ENCODE peak calls at places on chromosomes 7 and 10, in nine cellular contexts. One of them, this sample, is unnamed.
A peak's percentile ranks its signal among the peaks of the same experiment; 100 is the strongest.

GRCh38 chr7:101717986-101718746 is 89.1 kb upstream of the MYL10 start:
- DNase-seq in IMR-90: peak; percentile 86
- DNase-seq in colonic mucosa: peak; percentile 31
- DNase-seq in heart right ventricle: peak; percentile 8
- DNase-seq in BJ: no peak
- DNase-seq in endothelial cell of umbilical vein: no peak
- DNase-seq in PC-3: no peak
- DNase-seq in cardiac muscle cell: no peak
- DNase-seq in lung: peak; percentile 32
- DNase-seq in this sample: no peak

GRCh38 chr10:52801951-52802350 is 29.4 kb upstream of the MBL2 start:
- DNase-seq in cardiac muscle cell: no peak
- DNase-seq in BJ: peak; percentile 10
- DNase-seq in lung: no peak
- DNase-seq in IMR-90: no peak
- DNase-seq in endothelial cell of umbilical vein: no peak
- DNase-seq in PC-3: peak; percentile 100
- DNase-seq in colonic mucosa: no peak
- DNase-seq in heart right ventricle: no peak
- DNase-seq in this sample: peak; percentile 43

GRCh38 chr7:140625908-140626868 is 14.4 kb downstream of the DENND2A start:
- DNase-seq in PC-3: peak; percentile 94
- DNase-seq in BJ: peak; percentile 97
- DNase-seq in endothelial cell of umbilical vein: peak; percentile 60
- DNase-seq in lung: peak; percentile 66
- DNase-seq in heart right ventricle: peak; percentile 94
- DNase-seq in IMR-90: peak; percentile 100
- DNase-seq in colonic mucosa: peak; percentile 68
- DNase-seq in cardiac muscle cell: peak; percentile 46
- DNase-seq in this sample: peak; percentile 97

GRCh38 chr7:16999541-17000266 is 117.9 kb upstream of the AGR3 start:
- DNase-seq in lung: no peak
- DNase-seq in PC-3: no peak
- DNase-seq in heart right ventricle: no peak
- DNase-seq in cardiac muscle cell: no peak
- DNase-seq in IMR-90: no peak
- DNase-seq in BJ: no peak
- DNase-seq in endothelial cell of umbilical vein: no peak
- DNase-seq in colonic mucosa: no peak
- DNase-seq in this sample: no peak

GRCh38 chr10:67790534-67791408 is 47.2 kb downstream of the DNAJC12 start:
- DNase-seq in lung: no peak
- DNase-seq in endothelial cell of umbilical vein: no peak
- DNase-seq in cardiac muscle cell: no peak
- DNase-seq in IMR-90: peak; percentile 29
- DNase-seq in colonic mucosa: no peak
- DNase-seq in PC-3: no peak
- DNase-seq in BJ: no peak
- DNase-seq in heart right ventricle: no peak
- DNase-seq in this sample: peak; percentile 69

GRCh38 chr10:20034732-20035131 is 218.5 kb downstream of the PLXDC2 start:
- DNase-seq in colonic mucosa: no peak
- DNase-seq in cardiac muscle cell: no peak
- DNase-seq in BJ: no peak
- DNase-seq in IMR-90: no peak
- DNase-seq in PC-3: no peak
- DNase-seq in lung: no peak
- DNase-seq in endothelial cell of umbilical vein: no peak
- DNase-seq in heart right ventricle: no peak
- DNase-seq in this sample: no peak

GRCh38 chr7:123562121-123562520 is 4.5 kb upstream of the NDUFA5 start:
- DNase-seq in PC-3: no peak
- DNase-seq in colonic mucosa: no peak
- DNase-seq in lung: no peak
- DNase-seq in endothelial cell of umbilical vein: no peak
- DNase-seq in IMR-90: no peak
- DNase-seq in BJ: no peak
- DNase-seq in cardiac muscle cell: no peak
- DNase-seq in heart right ventricle: no peak
- DNase-seq in this sample: no peak

GRCh38 chr10:133162910-133163856 is 3.2 kb downstream of the KNDC1 start:
- DNase-seq in cardiac muscle cell: no peak
- DNase-seq in BJ: no peak
- DNase-seq in PC-3: no peak
- DNase-seq in lung: no peak
- DNase-seq in heart right ventricle: no peak
- DNase-seq in IMR-90: no peak
- DNase-seq in colonic mucosa: no peak
- DNase-seq in endothelial cell of umbilical vein: no peak
- DNase-seq in this sample: no peak

GRCh38 chr10:34789993-34790506 is 25.0 kb downstream of the PARD3 start:
- DNase-seq in PC-3: no peak
- DNase-seq in heart right ventricle: no peak
- DNase-seq in BJ: no peak
- DNase-seq in IMR-90: no peak
- DNase-seq in colonic mucosa: peak; percentile 40
- DNase-seq in cardiac muscle cell: peak; percentile 40
- DNase-seq in endothelial cell of umbilical vein: no peak
- DNase-seq in lung: no peak
- DNase-seq in this sample: no peak

GRCh38 chr7:50781371-50781770 is 1.3 kb downstream of the GRB10 start:
- DNase-seq in BJ: no peak
- DNase-seq in lung: no peak
- DNase-seq in endothelial cell of umbilical vein: no peak
- DNase-seq in IMR-90: no peak
- DNase-seq in cardiac muscle cell: no peak
- DNase-seq in heart right ventricle: peak; percentile 24
- DNase-seq in PC-3: no peak
- DNase-seq in colonic mucosa: no peak
- DNase-seq in this sample: no peak
- H3K4me3 ChIP-seq in BJ: no peak overlapping the region
- H3K4me3 ChIP-seq in lung: no peak overlapping the region
- H3K4me3 ChIP-seq in endothelial cell of umbilical vein: no peak overlapping the region
- H3K4me3 ChIP-seq in IMR-90: no peak overlapping the region
- H3K4me3 ChIP-seq in cardiac muscle cell: no peak overlapping the region
- H3K4me3 ChIP-seq in heart right ventricle: peak overlapping the region; percentile 14
- H3K4me3 ChIP-seq in PC-3: peak overlapping the region; percentile 68
- H3K4me3 ChIP-seq in colonic mucosa: no peak overlapping the region
- H3K4me3 ChIP-seq in this sample: no peak overlapping the region

GRCh38 chr7:111362660-111363059 is 199.6 kb downstream of the IMMP2L start:
- DNase-seq in cardiac muscle cell: peak; percentile 21
- DNase-seq in BJ: no peak
- DNase-seq in colonic mucosa: no peak
- DNase-seq in endothelial cell of umbilical vein: no peak
- DNase-seq in PC-3: peak; percentile 8
- DNase-seq in IMR-90: peak; percentile 78
- DNase-seq in heart right ventricle: no peak
- DNase-seq in lung: no peak
- DNase-seq in this sample: no peak

GRCh38 chr7:111357691-111358090 is 204.6 kb downstream of the IMMP2L start:
- DNase-seq in cardiac muscle cell: no peak
- DNase-seq in heart right ventricle: no peak
- DNase-seq in PC-3: peak; percentile 71
- DNase-seq in colonic mucosa: no peak
- DNase-seq in IMR-90: peak; percentile 56
- DNase-seq in endothelial cell of umbilical vein: peak; percentile 6
- DNase-seq in BJ: no peak
- DNase-seq in lung: no peak
- DNase-seq in this sample: no peak

GRCh38 chr7:111356941-111357340 is 205.4 kb downstream of the IMMP2L start:
- DNase-seq in BJ: no peak
- DNase-seq in cardiac muscle cell: no peak
- DNase-seq in endothelial cell of umbilical vein: no peak
- DNase-seq in lung: no peak
- DNase-seq in heart right ventricle: no peak
- DNase-seq in colonic mucosa: no peak
- DNase-seq in IMR-90: peak; percentile 5
- DNase-seq in PC-3: no peak
- DNase-seq in this sample: no peak

GRCh38 chr7:111363099-111363498 is 199.2 kb downstream of the IMMP2L start:
- DNase-seq in lung: no peak
- DNase-seq in colonic mucosa: no peak
- DNase-seq in cardiac muscle cell: no peak
- DNase-seq in IMR-90: peak; percentile 56
- DNase-seq in BJ: peak; percentile 18
- DNase-seq in endothelial cell of umbilical vein: no peak
- DNase-seq in heart right ventricle: no peak
- DNase-seq in PC-3: no peak
- DNase-seq in this sample: no peak

GRCh38 chr7:111358915-111359314 is 203.4 kb downstream of the IMMP2L start:
- DNase-seq in PC-3: no peak
- DNase-seq in cardiac muscle cell: no peak
- DNase-seq in colonic mucosa: no peak
- DNase-seq in lung: no peak
- DNase-seq in IMR-90: no peak
- DNase-seq in BJ: no peak
- DNase-seq in heart right ventricle: no peak
- DNase-seq in endothelial cell of umbilical vein: no peak
- DNase-seq in this sample: no peak
- H3K36me3 ChIP-seq in PC-3: no peaks in the 10 kb centered on the region
- H3K36me3 ChIP-seq in cardiac muscle cell: no peaks in the 10 kb centered on the region
- H3K36me3 ChIP-seq in colonic mucosa: no peaks in the 10 kb centered on the region
- H3K36me3 ChIP-seq in lung: no peaks in the 10 kb centered on the region
- H3K36me3 ChIP-seq in IMR-90: no peaks in the 10 kb centered on the region
- H3K36me3 ChIP-seq in BJ: no peaks in the 10 kb centered on the region
- H3K36me3 ChIP-seq in heart right ventricle: no peaks in the 10 kb centered on the region
- H3K36me3 ChIP-seq in endothelial cell of umbilical vein: no peaks in the 10 kb centered on the region
- H3K36me3 ChIP-seq in this sample: no peaks in the 10 kb centered on the region

DNA sequence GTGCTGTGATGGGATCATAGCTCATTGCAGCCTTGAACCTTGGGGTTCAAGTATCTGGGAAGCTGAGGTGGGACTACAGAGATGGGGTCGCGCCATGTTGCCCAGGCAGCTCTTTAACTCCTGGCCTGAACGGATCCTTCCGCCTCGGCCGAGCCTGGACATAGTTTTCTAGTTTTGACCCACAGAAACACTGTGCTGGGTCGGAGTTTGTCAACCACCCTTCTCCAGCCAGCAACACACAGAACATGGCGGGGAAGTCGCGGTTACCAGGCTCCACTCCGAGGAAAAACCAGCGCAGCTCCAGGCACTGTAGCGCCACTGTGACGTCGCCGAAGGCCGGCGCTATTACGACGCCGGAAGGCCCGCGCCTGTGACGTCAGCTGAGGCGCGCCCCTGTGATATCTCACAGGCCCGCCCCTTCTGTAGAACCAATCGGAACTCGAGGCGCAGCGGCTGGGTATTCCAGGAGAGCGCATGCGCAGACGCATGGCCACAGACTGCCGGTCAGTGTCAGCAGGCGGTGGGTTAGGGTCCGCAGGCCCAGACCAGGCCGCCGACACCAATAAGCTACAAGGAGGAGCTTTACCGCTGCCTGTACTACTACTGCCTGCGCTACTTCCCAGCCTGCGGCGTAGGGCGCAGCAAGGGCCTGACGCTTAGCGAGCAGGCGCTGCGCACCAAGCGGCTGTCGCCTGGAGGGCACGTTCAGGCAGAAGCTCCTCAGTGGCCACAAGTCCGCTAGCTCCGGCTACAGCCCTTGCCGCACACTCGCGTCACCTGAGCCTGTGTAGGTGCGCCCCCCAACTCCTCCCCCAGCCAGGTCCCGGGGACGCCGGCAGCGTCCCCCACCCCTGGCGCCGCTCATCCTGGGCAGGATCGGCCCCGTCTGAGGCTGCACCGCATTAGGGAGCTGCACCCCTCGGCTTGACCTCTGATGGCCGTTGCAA is 135.2 kb upstream of the KCTD7 start:
- DNase-seq in colonic mucosa: peak; percentile 98
- DNase-seq in cardiac muscle cell: peak; percentile 99
- DNase-seq in heart right ventricle: peak; percentile 97
- DNase-seq in BJ: peak; percentile 76
- DNase-seq in PC-3: peak; percentile 97
- DNase-seq in endothelial cell of umbilical vein: peak; percentile 98
- DNase-seq in IMR-90: peak; percentile 97
- DNase-seq in lung: peak; percentile 97
- DNase-seq in this sample: peak; percentile 83
- TF ChIP-seq CTCF in colonic mucosa: no peak
- TF ChIP-seq CTCF in cardiac muscle cell: peak; percentile 15
- TF ChIP-seq CTCF in heart right ventricle: peak; percentile 26
- TF ChIP-seq CTCF in BJ: peak; percentile 35
- TF ChIP-seq CTCF in PC-3: no peak
- TF ChIP-seq CTCF in endothelial cell of umbilical vein: peak; percentile 43
- TF ChIP-seq CTCF in IMR-90: no peak
- TF ChIP-seq CTCF in lung: no peak
- TF ChIP-seq CTCF in this sample: no peak

GRCh38 chr7:30910369-30911073 is 1.1 kb upstream of the AQP1 start:
- DNase-seq in lung: no peak
- DNase-seq in IMR-90: no peak
- DNase-seq in colonic mucosa: no peak
- DNase-seq in cardiac muscle cell: no peak
- DNase-seq in PC-3: no peak
- DNase-seq in BJ: no peak
- DNase-seq in heart right ventricle: no peak
- DNase-seq in endothelial cell of umbilical vein: no peak
- DNase-seq in this sample: no peak

GRCh38 chr7:30912021-30912420 is 368 bp downstream of the AQP1 start:
- DNase-seq in PC-3: no peak
- DNase-seq in colonic mucosa: no peak
- DNase-seq in heart right ventricle: no peak
- DNase-seq in lung: no peak
- DNase-seq in cardiac muscle cell: no peak
- DNase-seq in endothelial cell of umbilical vein: no peak
- DNase-seq in BJ: no peak
- DNase-seq in IMR-90: no peak
- DNase-seq in this sample: no peak

GRCh38 chr7:30912454-30912985 is 867 bp downstream of the AQP1 start:
- DNase-seq in lung: no peak
- DNase-seq in PC-3: no peak
- DNase-seq in IMR-90: no peak
- DNase-seq in cardiac muscle cell: no peak
- DNase-seq in colonic mucosa: no peak
- DNase-seq in heart right ventricle: no peak
- DNase-seq in BJ: no peak
- DNase-seq in endothelial cell of umbilical vein: no peak
- DNase-seq in this sample: no peak

GRCh38 chr7:30911133-30911532 is 520 bp upstream of the AQP1 start:
- DNase-seq in PC-3: no peak
- DNase-seq in BJ: no peak
- DNase-seq in IMR-90: no peak
- DNase-seq in lung: no peak
- DNase-seq in endothelial cell of umbilical vein: no peak
- DNase-seq in colonic mucosa: no peak
- DNase-seq in cardiac muscle cell: no peak
- DNase-seq in heart right ventricle: no peak
- DNase-seq in this sample: no peak

DNA sequence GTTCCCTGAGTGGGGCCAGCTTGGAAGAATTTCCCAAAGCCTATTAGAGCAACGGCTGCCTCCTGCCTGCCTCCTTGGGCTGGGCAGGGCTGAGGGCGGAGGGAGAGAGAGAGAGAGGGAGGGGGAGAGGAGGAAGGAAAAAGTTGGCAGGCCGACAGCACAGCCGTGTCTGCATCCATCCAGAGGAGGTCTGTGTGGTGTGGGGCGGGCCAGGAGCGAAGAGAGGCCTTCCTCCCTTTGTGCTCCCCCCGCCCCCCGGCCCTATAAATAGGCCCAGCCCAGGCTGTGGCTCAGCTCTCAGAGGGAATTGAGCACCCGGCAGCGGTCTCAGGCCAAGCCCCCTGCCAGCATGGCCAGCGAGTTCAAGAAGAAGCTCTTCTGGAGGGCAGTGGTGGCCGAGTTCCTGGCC is at the start of gene AQP1:
- DNase-seq in endothelial cell of umbilical vein: peak; percentile 72
- DNase-seq in colonic mucosa: peak; percentile 87
- DNase-seq in lung: peak; percentile 90
- DNase-seq in IMR-90: no peak
- DNase-seq in heart right ventricle: peak; percentile 92
- DNase-seq in PC-3: no peak
- DNase-seq in cardiac muscle cell: peak; percentile 91
- DNase-seq in BJ: no peak
- DNase-seq in this sample: no peak
- H3K4me3 ChIP-seq in endothelial cell of umbilical vein: no peak within 1 kb of the TSS
- H3K4me3 ChIP-seq in colonic mucosa: peak within 1 kb of the TSS; percentile 14
- H3K4me3 ChIP-seq in lung: peak within 1 kb of the TSS; percentile 48
- H3K4me3 ChIP-seq in IMR-90: no peak within 1 kb of the TSS
- H3K4me3 ChIP-seq in heart right ventricle: peak within 1 kb of the TSS; percentile 30
- H3K4me3 ChIP-seq in PC-3: no peak within 1 kb of the TSS
- H3K4me3 ChIP-seq in cardiac muscle cell: no peak within 1 kb of the TSS
- H3K4me3 ChIP-seq in BJ: no peak within 1 kb of the TSS
- H3K4me3 ChIP-seq in this sample: no peak within 1 kb of the TSS